ENCODE peak calls at places on chromosomes 3 and 15, in four cellular contexts. One of them, this sample, is unnamed.

GRCh38 chr15:49627407-49627877 is 6.6 kb downstream of the DTWD1 start:
- DNase-seq in hepatocyte: no peak
- DNase-seq in WTC11: no peak
- DNase-seq in spleen: no peak
- DNase-seq in this sample: no peak

GRCh38 chr3:142213298-142213697 is 12.1 kb downstream of the GK5 start:
- DNase-seq in hepatocyte: peak
- DNase-seq in WTC11: no peak
- DNase-seq in spleen: no peak
- DNase-seq in this sample: no peak

GRCh38 chr3:125240496-125240895 is 27.9 kb upstream of the SLC12A8 start:
- DNase-seq in hepatocyte: no peak
- DNase-seq in WTC11: no peak
- DNase-seq in spleen: no peak
- DNase-seq in this sample: no peak

GRCh38 chr3:158918008-158918407 is 116.2 kb downstream of the MFSD1 start:
- DNase-seq in hepatocyte: peak
- DNase-seq in WTC11: peak
- DNase-seq in spleen: no peak
- DNase-seq in this sample: peak

GRCh38 chr15:41438206-41438605 is 21.3 kb downstream of the RTF1 start:
- DNase-seq in hepatocyte: no peak
- DNase-seq in WTC11: no peak
- DNase-seq in spleen: no peak
- DNase-seq in this sample: no peak

GRCh38 chr3:160618363-160618762 is 53.0 kb upstream of the KPNA4 start:
- DNase-seq in hepatocyte: peak
- DNase-seq in WTC11: no peak
- DNase-seq in spleen: no peak
- DNase-seq in this sample: no peak

GRCh38 chr3:60095930-60096329 is 1046.1 kb upstream of the CFAP20DC start:
- DNase-seq in hepatocyte: no peak
- DNase-seq in WTC11: no peak
- DNase-seq in spleen: no peak
- DNase-seq in this sample: no peak

GRCh38 chr15:69394556-69395282 is 19.4 kb upstream of the KIF23 start:
- DNase-seq in hepatocyte: peak
- DNase-seq in WTC11: peak
- DNase-seq in spleen: peak
- DNase-seq in this sample: peak

GRCh38 chr3:95810468-95810867 is 1003.9 kb upstream of the EPHA6 start:
- DNase-seq in hepatocyte: peak
- DNase-seq in WTC11: no peak
- DNase-seq in spleen: no peak
- DNase-seq in this sample: no peak

GRCh38 chr3:71708478-71709098 is 16.6 kb downstream of the EIF4E3 start:
- DNase-seq in hepatocyte: no peak
- DNase-seq in WTC11: no peak
- DNase-seq in spleen: no peak
- DNase-seq in this sample: no peak

GRCh38 chr3:16290007-16290826 is 25.2 kb downstream of the OXNAD1 start:
- DNase-seq in hepatocyte: peak
- DNase-seq in WTC11: peak
- DNase-seq in spleen: no peak
- DNase-seq in this sample: peak

GRCh38 chr15:27399236-27399635 is 428.3 kb downstream of the GABRG3 start:
- DNase-seq in hepatocyte: no peak
- DNase-seq in WTC11: no peak
- DNase-seq in spleen: no peak
- DNase-seq in this sample: no peak

GRCh38 chr3:66656608-66657007 is 155.8 kb upstream of the LRIG1 start:
- DNase-seq in hepatocyte: no peak
- DNase-seq in WTC11: no peak
- DNase-seq in spleen: no peak
- DNase-seq in this sample: no peak

GRCh38 chr15:32041294-32041693 is 11.0 kb downstream of the CHRNA7 start:
- DNase-seq in hepatocyte: no peak
- DNase-seq in WTC11: peak
- DNase-seq in spleen: no peak
- DNase-seq in this sample: no peak

GRCh38 chr15:60397772-60398445 is at the start of gene ANXA2:
- DNase-seq in hepatocyte: peak
- DNase-seq in WTC11: peak
- DNase-seq in spleen: peak
- DNase-seq in this sample: peak

GRCh38 chr15:44319385-44319784 is 30.9 kb downstream of the GOLM2 start:
- DNase-seq in hepatocyte: no peak
- DNase-seq in WTC11: peak
- DNase-seq in spleen: no peak
- DNase-seq in this sample: peak

GRCh38 chr15:68312701-68313204 is 35.2 kb downstream of the FEM1B start:
- DNase-seq in hepatocyte: no peak
- DNase-seq in WTC11: no peak
- DNase-seq in spleen: peak
- DNase-seq in this sample: no peak

GRCh38 chr3:177150970-177151627 is 46.2 kb downstream of the TBL1XR1 start:
- DNase-seq in hepatocyte: peak
- DNase-seq in WTC11: no peak
- DNase-seq in spleen: no peak
- DNase-seq in this sample: peak

DNA sequence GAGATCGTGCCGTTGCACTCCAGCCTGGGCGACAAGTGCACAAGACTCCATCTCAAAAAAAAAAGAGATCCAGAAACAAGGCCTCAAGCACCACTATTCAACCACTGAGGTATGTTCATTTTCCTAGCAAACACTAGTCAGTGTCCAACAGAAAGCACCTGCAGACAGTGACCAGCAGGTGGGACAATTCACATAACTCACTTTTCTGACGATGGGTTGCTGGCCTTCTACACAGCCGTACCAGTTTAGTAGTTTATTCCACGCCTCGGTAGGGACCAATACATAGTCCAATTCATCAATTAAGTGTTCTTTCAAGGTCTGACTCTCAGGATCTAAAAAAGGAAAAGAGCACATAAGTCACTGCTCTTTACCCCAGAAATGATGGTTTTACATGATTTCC is 12.4 kb downstream of the USP4 start:
- DNase-seq in hepatocyte: no peak
- DNase-seq in WTC11: no peak
- DNase-seq in spleen: no peak
- DNase-seq in this sample: peak
- TF ChIP-seq CTCF in hepatocyte: peak
- TF ChIP-seq CTCF in WTC11: peak
- TF ChIP-seq CTCF in spleen: peak
- TF ChIP-seq CTCF in this sample: no peak

GRCh38 chr3:165406425-165406824 is 210.2 kb upstream of the SLITRK3 start:
- DNase-seq in hepatocyte: no peak
- DNase-seq in WTC11: no peak
- DNase-seq in spleen: no peak
- DNase-seq in this sample: no peak
- TF ChIP-seq CTCF in hepatocyte: no peak
- TF ChIP-seq CTCF in WTC11: no peak
- TF ChIP-seq CTCF in spleen: no peak
- TF ChIP-seq CTCF in this sample: no peak

GRCh38 chr3:128011140-128011539 is 41.1 kb upstream of the SEC61A1 start:
- DNase-seq in hepatocyte: peak
- DNase-seq in WTC11: peak
- DNase-seq in spleen: no peak
- DNase-seq in this sample: peak
- TF ChIP-seq CTCF in hepatocyte: peak
- TF ChIP-seq CTCF in WTC11: no peak
- TF ChIP-seq CTCF in spleen: no peak
- TF ChIP-seq CTCF in this sample: no peak

DNA sequence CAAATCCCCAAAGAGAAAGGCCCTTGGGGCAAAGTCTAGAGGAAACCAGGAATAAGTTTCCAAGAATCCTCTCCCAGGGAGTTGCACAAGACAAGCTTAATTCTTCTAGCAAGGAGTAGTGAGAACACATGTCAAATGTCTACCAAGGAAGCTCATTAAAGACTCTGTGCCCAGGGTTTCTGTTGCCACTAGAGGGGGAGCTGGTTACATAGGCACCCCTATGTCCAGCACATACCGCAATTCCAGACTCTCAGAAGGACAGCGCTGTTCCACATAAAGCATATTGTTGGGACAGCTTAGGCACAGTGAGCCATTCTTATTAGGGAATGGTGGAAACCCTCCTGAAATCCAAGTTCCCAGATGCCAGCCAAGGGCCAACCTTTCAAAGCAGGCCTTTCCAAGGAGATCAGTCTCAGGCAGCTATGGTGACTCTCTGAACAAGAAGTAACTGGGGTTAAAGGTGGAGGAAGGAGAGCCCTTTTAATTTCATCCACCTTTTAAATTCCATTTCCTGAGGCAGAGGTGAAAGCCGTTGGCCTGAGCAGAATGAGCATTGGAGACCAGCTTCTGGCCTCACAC is 194.1 kb downstream of the UACA start:
- DNase-seq in hepatocyte: peak
- DNase-seq in WTC11: no peak
- DNase-seq in spleen: no peak
- DNase-seq in this sample: no peak
- TF ChIP-seq CTCF in hepatocyte: peak
- TF ChIP-seq CTCF in WTC11: no peak
- TF ChIP-seq CTCF in spleen: peak
- TF ChIP-seq CTCF in this sample: no peak

GRCh38 chr3:53677406-53677805 is 168.8 kb downstream of the CHDH start:
- DNase-seq in hepatocyte: no peak
- DNase-seq in WTC11: no peak
- DNase-seq in spleen: no peak
- DNase-seq in this sample: no peak
- TF ChIP-seq CTCF in hepatocyte: peak
- TF ChIP-seq CTCF in WTC11: no peak
- TF ChIP-seq CTCF in spleen: peak
- TF ChIP-seq CTCF in this sample: no peak

GRCh38 chr3:12138044-12138443 is 20.7 kb downstream of the TIMP4 start:
- DNase-seq in hepatocyte: no peak
- DNase-seq in WTC11: peak
- DNase-seq in spleen: no peak
- DNase-seq in this sample: peak
- TF ChIP-seq CTCF in hepatocyte: peak
- TF ChIP-seq CTCF in WTC11: no peak
- TF ChIP-seq CTCF in spleen: no peak
- TF ChIP-seq CTCF in this sample: no peak

GRCh38 chr3:17941766-17942165 is 199.3 kb upstream of the TBC1D5 start:
- DNase-seq in hepatocyte: no peak
- DNase-seq in WTC11: no peak
- DNase-seq in spleen: no peak
- DNase-seq in this sample: no peak
- TF ChIP-seq CTCF in hepatocyte: no peak
- TF ChIP-seq CTCF in WTC11: no peak
- TF ChIP-seq CTCF in spleen: no peak
- TF ChIP-seq CTCF in this sample: no peak

DNA sequence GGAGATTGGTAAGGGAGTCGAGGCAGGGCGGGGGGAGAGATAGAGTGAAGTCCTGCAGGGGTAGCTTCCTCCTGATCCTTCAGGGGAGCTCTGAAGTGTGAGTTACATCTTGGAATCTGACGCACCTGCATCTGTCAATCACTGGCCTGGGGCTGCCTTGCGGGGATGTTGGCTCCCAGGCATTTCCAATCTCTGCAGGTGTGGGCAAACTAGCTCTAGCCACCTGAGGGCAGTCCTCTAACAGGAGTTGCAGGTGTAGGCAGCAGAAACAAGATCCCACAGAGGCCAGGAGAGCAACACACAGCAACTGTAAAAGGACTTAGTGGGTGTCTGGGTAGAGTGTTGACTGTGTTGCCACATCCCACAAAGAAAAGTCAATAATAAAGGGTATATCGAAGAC is 63.6 kb downstream of the ZNF621 start:
- DNase-seq in hepatocyte: peak
- DNase-seq in WTC11: peak
- DNase-seq in spleen: no peak
- DNase-seq in this sample: no peak
- TF ChIP-seq CTCF in hepatocyte: peak
- TF ChIP-seq CTCF in WTC11: no peak
- TF ChIP-seq CTCF in spleen: no peak
- TF ChIP-seq CTCF in this sample: no peak

GRCh38 chr15:70907784-70908471 is 15.3 kb downstream of the LRRC49 start:
- DNase-seq in hepatocyte: no peak
- DNase-seq in WTC11: no peak
- DNase-seq in spleen: no peak
- DNase-seq in this sample: no peak
- TF ChIP-seq CTCF in hepatocyte: no peak
- TF ChIP-seq CTCF in WTC11: no peak
- TF ChIP-seq CTCF in spleen: no peak
- TF ChIP-seq CTCF in this sample: peak

GRCh38 chr15:39920510-39921273 is 626 bp upstream of the GPR176 start:
- DNase-seq in hepatocyte: peak
- DNase-seq in WTC11: peak
- DNase-seq in spleen: peak
- DNase-seq in this sample: peak
- TF ChIP-seq CTCF in hepatocyte: peak
- TF ChIP-seq CTCF in WTC11: no peak
- TF ChIP-seq CTCF in spleen: peak
- TF ChIP-seq CTCF in this sample: no peak